ENCODE peak calls at places on chromosomes 16 and 17, in seven cellular contexts. L is HCT116, S is H7, R is heart right ventricle, G is endodermal cell, E is left lung, Y is adipocyte. A is an unnamed sample.
A peak's percentile ranks its signal among the peaks of the same experiment; 100 is the strongest.

GRCh38 chr17:83155128-83156081 is 76.0 kb downstream of the METRNL start:
- DNase-seq in E (no peak), G (peak; percentile 54), S (no peak), Y (peak; percentile 96), L (no peak), R (no peak), A (no peak)

GRCh38 chr17:9158545-9159452 is 137.5 kb downstream of the NTN1 start:
- DNase-seq in G (no peak), S (no peak), E (no peak), R (no peak), Y (no peak), L (no peak), A (no peak)

GRCh38 chr17:77836557-77837041 is 121.9 kb upstream of the TNRC6C start:
- DNase-seq in L (peak; percentile 65), G (no peak), E (no peak), Y (no peak), S (no peak), R (no peak), A (no peak)

GRCh38 chr17:73434154-73434553 is 122.4 kb upstream of the CDC42EP4 start:
- DNase-seq in S (no peak), Y (no peak), L (no peak), R (no peak), G (no peak), E (no peak), A (no peak)

GRCh38 chr17:43655702-43656275 is 5.9 kb downstream of the MEOX1 start:
- DNase-seq in Y (no peak), S (no peak), L (no peak), E (no peak), R (no peak), G (no peak), A (no peak)

GRCh38 chr16:61798741-61799140 is 237.5 kb downstream of the CDH8 start:
- DNase-seq in R (no peak), E (no peak), G (no peak), L (no peak), S (no peak), Y (no peak), A (no peak)

GRCh38 chr16:6611535-6611934 is 721.1 kb upstream of the RBFOX1 start:
- DNase-seq in R (no peak), L (no peak), E (no peak), S (peak; percentile 23), Y (no peak), G (peak; percentile 81), A (peak; percentile 27)

GRCh38 chr17:29561541-29562517 is 5.0 kb downstream of the ABHD15 start:
- DNase-seq in G (peak; percentile 46), R (no peak), Y (no peak), S (no peak), E (peak; percentile 57), L (no peak), A (no peak)

GRCh38 chr16:84605339-84605848 is 12.5 kb downstream of the COTL1 start:
- DNase-seq in R (no peak), G (no peak), Y (no peak), S (no peak), E (no peak), L (no peak), A (no peak)

GRCh38 chr17:80432350-80432955 is 17.5 kb downstream of the ENDOV start:
- DNase-seq in R (no peak), G (no peak), E (no peak), Y (no peak), S (no peak), L (no peak), A (no peak)

GRCh38 chr16:626787-627457 is 3.9 kb upstream of the WFIKKN1 start:
- DNase-seq in G (no peak), R (no peak), Y (peak; percentile 98), S (no peak), E (peak; percentile 57), L (peak; percentile 72), A (no peak)

GRCh38 chr17:46108120-46108519 is 85.1 kb downstream of the KANSL1 start:
- DNase-seq in Y (no peak), R (no peak), S (peak; percentile 22), G (no peak), L (no peak), E (no peak), A (no peak)

GRCh38 chr17:41404024-41404651 is 6.7 kb upstream of the KRT31 start:
- DNase-seq in Y (peak; percentile 75), R (no peak), L (peak; percentile 99), E (no peak), G (peak; percentile 17), S (no peak), A (no peak)

GRCh38 chr16:49828545-49829267 is 27.2 kb downstream of the ZNF423 start:
- DNase-seq in Y (no peak), G (no peak), R (peak; percentile 55), L (no peak), E (no peak), S (no peak), A (no peak)

GRCh38 chr17:8072339-8072726 is 15.2 kb downstream of the ALOX12B start:
- DNase-seq in Y (no peak), G (peak; percentile 74), E (no peak), L (no peak), R (no peak), S (peak; percentile 87), A (peak; percentile 60)

GRCh38 chr16:57422026-57422944 is 17.7 kb downstream of the CCL17 start:
- DNase-seq in G (peak; percentile 79), E (no peak), R (no peak), S (peak; percentile 71), L (no peak), Y (peak; percentile 88), A (peak; percentile 58)

GRCh38 chr17:77371117-77371887 is 230.5 kb downstream of the SEC14L1 start:
- DNase-seq in S (peak; percentile 37), E (peak; percentile 36), Y (peak; percentile 79), R (no peak), L (no peak), G (no peak), A (no peak)

GRCh38 chr16:82755570-82756282 is 129.0 kb downstream of the CDH13 start:
- DNase-seq in E (no peak), L (no peak), Y (no peak), S (peak; percentile 15), R (no peak), G (peak; percentile 56), A (peak; percentile 6)

GRCh38 chr16:8798174-8798527 is 512 bp downstream of the PMM2 start:
- DNase-seq in R (no peak), E (no peak), L (peak; percentile 2), G (no peak), S (no peak), Y (no peak), A (no peak)
- H3K4me3 ChIP-seq in R (peak overlapping the region; percentile 89), E (peak overlapping the region; percentile 78), L (peak overlapping the region; percentile 97), G (peak overlapping the region; percentile 94), S (peak overlapping the region; percentile 92), Y (peak overlapping the region; percentile 99), A (peak overlapping the region; percentile 71)

DNA sequence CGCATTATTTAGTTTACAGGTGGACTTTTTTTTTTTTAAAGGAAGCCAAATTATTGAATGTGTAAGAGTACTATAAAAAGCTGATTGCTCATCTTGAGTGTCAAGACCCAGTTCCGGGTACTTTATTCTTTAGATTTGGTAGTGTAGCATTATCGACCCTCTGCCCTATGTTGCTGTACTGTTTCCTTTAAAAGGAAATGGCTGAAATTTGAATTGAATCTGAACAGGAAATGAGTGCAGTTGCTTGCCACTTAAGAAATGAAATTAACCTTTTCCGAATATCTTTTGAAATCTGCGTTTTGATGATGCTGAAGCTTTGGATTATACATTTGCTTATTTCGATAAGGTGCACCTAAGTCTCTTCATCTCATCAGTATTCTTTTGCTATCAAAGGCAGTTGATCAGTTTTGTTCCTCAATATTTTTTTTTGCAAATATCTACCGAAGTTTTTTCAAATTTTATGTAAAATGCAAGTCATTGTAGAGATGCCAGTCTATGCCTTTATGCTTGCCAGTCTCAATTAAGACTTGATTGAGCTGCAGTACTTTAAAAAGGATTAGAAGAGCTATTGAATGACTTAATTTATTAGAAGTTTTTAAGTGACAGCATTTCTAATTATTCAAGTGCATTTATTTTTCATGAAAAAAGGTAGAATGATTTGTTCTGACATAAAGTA is 1.8 kb downstream of the GGNBP2 start:
- DNase-seq in L (no peak), Y (peak; percentile 24), R (no peak), E (no peak), S (no peak), G (no peak), A (no peak)
- H3K4me3 ChIP-seq in L (peak overlapping the region; percentile 80), Y (peak overlapping the region; percentile 98), R (peak overlapping the region; percentile 81), E (peak overlapping the region; percentile 90), S (peak overlapping the region; percentile 92), G (peak overlapping the region; percentile 99), A (peak overlapping the region; percentile 83)

GRCh38 chr17:33983824-33984574 is 271.1 kb upstream of the CCL2 start:
- DNase-seq in G (peak; percentile 41), Y (no peak), E (no peak), R (no peak), L (no peak), S (no peak), A (no peak)
- H3K4me3 ChIP-seq in G (no peak overlapping the region), Y (no peak overlapping the region), E (no peak overlapping the region), R (no peak overlapping the region), L (no peak overlapping the region), S (no peak overlapping the region), A (no peak overlapping the region)

GRCh38 chr16:20147091-20147490 is 73.4 kb upstream of the GPR139 start:
- DNase-seq in R (no peak), G (no peak), L (no peak), Y (no peak), S (no peak), E (no peak), A (no peak)
- H3K4me3 ChIP-seq in R (no peak overlapping the region), G (no peak overlapping the region), L (no peak overlapping the region), Y (no peak overlapping the region), S (no peak overlapping the region), E (no peak overlapping the region), A (no peak overlapping the region)

DNA sequence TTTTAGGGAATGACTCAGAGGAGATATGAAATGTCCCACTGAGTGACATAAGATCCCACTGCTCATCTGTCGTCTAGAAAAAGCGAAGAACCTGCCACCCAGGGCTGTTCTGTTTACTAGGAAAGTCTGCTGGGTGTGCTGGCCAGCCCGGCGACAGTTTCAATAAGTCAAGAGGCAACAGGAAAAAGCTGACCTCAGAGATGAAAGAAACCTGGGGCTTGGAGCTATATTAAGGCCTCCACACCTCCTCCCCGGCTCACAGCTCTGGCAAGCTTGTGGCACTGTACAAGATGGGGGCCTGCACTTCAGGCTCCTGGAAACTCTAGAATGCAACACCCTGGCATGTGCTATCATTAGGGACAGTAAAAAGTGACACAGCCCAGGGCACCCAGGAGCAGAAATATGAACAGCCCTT is 10.6 kb downstream of the ZFHX3 start:
- DNase-seq in Y (no peak), S (no peak), G (peak; percentile 54), R (no peak), L (no peak), E (peak; percentile 44), A (no peak)
- H3K4me3 ChIP-seq in Y (no peak overlapping the region), S (no peak overlapping the region), G (no peak overlapping the region), R (no peak overlapping the region), L (no peak overlapping the region), E (no peak overlapping the region), A (peak overlapping the region; percentile 37)

GRCh38 chr16:89113661-89114060 is 20.0 kb downstream of the ACSF3 start:
- DNase-seq in R (no peak), L (no peak), E (peak; percentile 30), Y (no peak), S (no peak), G (no peak), A (no peak)
- H3K4me3 ChIP-seq in R (no peak overlapping the region), L (no peak overlapping the region), E (no peak overlapping the region), Y (no peak overlapping the region), S (no peak overlapping the region), G (no peak overlapping the region), A (no peak overlapping the region)

A was measured in neural progenitor cell.